ENCODE peak calls at places on chromosome 21, in nine cellular contexts. G is fibroblast of mammary gland, R is cardiac fibroblast, Y is fibroblast of lung, L is right lobe of liver, D is GM23248, I is cardiac muscle cell, O is transverse colon, H is left ventricle myocardium inferior. S is an unnamed sample.

GRCh38 chr21:25722631-25723030 is 12.1 kb downstream of the ATP5PF start:
- DNase-seq in H (no peak), L (no peak), D (no peak), R (no peak), Y (no peak), O (no peak), I (peak; percentile 28), G (no peak), S (no peak)

GRCh38 chr21:17270234-17270633 is 242.6 kb upstream of the CXADR start:
- DNase-seq in O (no peak), L (no peak), D (peak; percentile 78), G (peak; percentile 72), Y (peak; percentile 61), R (peak; percentile 80), I (peak; percentile 62), H (peak; percentile 20), S (no peak)

GRCh38 chr21:41233913-41234312 is 66.0 kb downstream of the BACE2 start:
- DNase-seq in R (no peak), H (no peak), D (no peak), L (no peak), O (no peak), Y (no peak), I (no peak), G (no peak), S (no peak)

GRCh38 chr21:18274370-18274769 is 29.7 kb downstream of the CHODL start:
- DNase-seq in G (no peak), Y (no peak), O (no peak), H (no peak), L (no peak), D (no peak), R (no peak), I (no peak), S (no peak)

GRCh38 chr21:24290151-24290833 is 1317.0 kb downstream of the MRPL39 start:
- DNase-seq in L (no peak), Y (no peak), G (no peak), D (no peak), I (no peak), O (no peak), R (no peak), H (no peak), S (peak; percentile 70)

GRCh38 chr21:46474365-46474764 is 15.7 kb downstream of the DIP2A start:
- DNase-seq in O (no peak), D (peak; percentile 23), Y (no peak), R (no peak), G (no peak), L (no peak), H (no peak), I (no peak), S (no peak)

GRCh38 chr21:14229399-14229798 is 13.4 kb downstream of the RBM11 start:
- DNase-seq in G (no peak), R (no peak), H (no peak), L (no peak), I (no peak), D (no peak), O (no peak), Y (no peak), S (no peak)

GRCh38 chr21:17454315-17455027 is 58.4 kb upstream of the CXADR start:
- DNase-seq in I (peak; percentile 41), L (no peak), R (peak; percentile 82), G (peak; percentile 93), D (peak; percentile 82), O (no peak), Y (peak; percentile 90), H (peak; percentile 20), S (peak; percentile 17)

GRCh38 chr21:45018131-45019075 is 56.0 kb upstream of the ADARB1 start:
- DNase-seq in O (peak; percentile 9), D (peak; percentile 68), I (no peak), H (peak; percentile 37), G (no peak), L (peak; percentile 17), Y (no peak), R (no peak), S (no peak)
- H3K4me3 ChIP-seq in O (peak overlapping the region; percentile 53), D (peak overlapping the region; percentile 69), I (peak overlapping the region; percentile 35), H (peak overlapping the region; percentile 67), G (peak overlapping the region; percentile 10), L (no peak overlapping the region), Y (peak overlapping the region; percentile 19), R (peak overlapping the region; percentile 35), S (no peak overlapping the region)

GRCh38 chr21:45440736-45441350 is 35.9 kb downstream of the COL18A1 start:
- DNase-seq in G (no peak), R (no peak), D (no peak), Y (no peak), I (no peak), O (no peak), L (peak; percentile 76), H (no peak), S (no peak)

GRCh38 chr21:45439171-45439872 is 34.4 kb downstream of the COL18A1 start:
- DNase-seq in R (peak; percentile 93), H (peak; percentile 86), Y (peak; percentile 83), O (peak; percentile 83), D (peak; percentile 86), G (peak; percentile 93), L (peak; percentile 84), I (peak; percentile 82), S (peak; percentile 80)

GRCh38 chr21:45439901-45440461 is 35.0 kb downstream of the COL18A1 start:
- DNase-seq in D (no peak), R (no peak), O (no peak), G (no peak), L (peak; percentile 27), Y (no peak), H (no peak), I (no peak), S (no peak)

GRCh38 chr21:45436371-45437040 is 31.5 kb downstream of the COL18A1 start:
- DNase-seq in H (no peak), G (no peak), Y (no peak), D (no peak), O (no peak), I (no peak), R (no peak), L (no peak), S (no peak)

DNA sequence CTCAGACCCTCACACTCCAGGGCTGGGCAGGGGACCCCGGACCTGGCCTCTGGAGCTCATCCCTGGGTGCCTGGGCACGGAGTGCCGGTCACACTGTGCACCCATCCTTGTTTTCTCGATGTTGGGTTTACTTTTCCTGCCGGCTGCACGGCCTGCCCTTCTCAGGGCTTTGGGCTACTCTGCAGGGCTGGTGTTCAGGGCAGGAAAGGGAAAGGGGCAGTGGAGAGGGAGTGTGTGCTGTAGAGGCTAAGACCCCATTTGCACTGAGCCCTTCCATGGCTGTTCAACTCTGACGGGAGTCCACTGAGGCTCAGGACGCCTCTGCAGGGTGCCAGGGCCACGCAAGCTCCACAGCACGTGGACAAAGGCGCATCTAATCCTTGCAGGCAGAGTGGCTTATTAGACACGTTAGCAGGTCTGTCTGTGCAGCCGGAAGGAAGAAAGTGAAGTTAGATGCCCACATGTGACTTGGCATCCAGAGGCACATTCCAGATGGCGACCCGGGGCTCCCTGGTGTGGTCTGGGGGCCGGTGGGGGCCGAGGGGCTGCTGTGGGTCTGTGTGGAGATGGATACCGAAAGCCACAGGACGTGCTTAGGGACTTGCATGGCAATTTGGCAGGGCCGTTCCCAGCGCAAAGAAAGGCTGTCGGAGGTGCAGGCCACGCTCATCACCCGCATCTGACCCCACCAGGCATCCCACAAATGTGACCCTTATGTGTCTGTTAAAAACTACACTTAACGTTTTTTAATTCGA is 33.6 kb downstream of the COL18A1 start:
- DNase-seq in L (peak; percentile 26), Y (no peak), O (no peak), H (no peak), I (no peak), D (no peak), R (no peak), G (no peak), S (no peak)
- H3K4me3 ChIP-seq in L (peak overlapping the region; percentile 48), Y (no peak overlapping the region), O (peak overlapping the region; percentile 41), H (peak overlapping the region; percentile 62), I (no peak overlapping the region), D (peak overlapping the region; percentile 72), R (no peak overlapping the region), G (peak overlapping the region; percentile 25), S (peak overlapping the region; percentile 46)

GRCh38 chr21:33116669-33117267 is 46.8 kb downstream of the OLIG1 start:
- DNase-seq in I (no peak), H (no peak), L (no peak), O (no peak), G (no peak), D (no peak), Y (no peak), R (no peak), S (peak; percentile 17)

GRCh38 chr21:33112670-33113596 is 43.0 kb downstream of the OLIG1 start:
- DNase-seq in D (no peak), I (no peak), O (no peak), L (no peak), H (no peak), Y (no peak), R (no peak), G (no peak), S (no peak)

GRCh38 chr21:33117268-33117888 is 47.4 kb downstream of the OLIG1 start:
- DNase-seq in R (no peak), L (no peak), O (no peak), Y (no peak), G (no peak), D (no peak), H (no peak), I (no peak), S (no peak)

GRCh38 chr21:33114276-33114675 is 44.3 kb downstream of the OLIG1 start:
- DNase-seq in L (no peak), D (no peak), R (no peak), I (no peak), O (no peak), H (no peak), G (no peak), Y (no peak), S (no peak)

GRCh38 chr21:33115586-33116541 is 45.9 kb downstream of the OLIG1 start:
- DNase-seq in R (no peak), H (no peak), D (no peak), I (no peak), L (no peak), Y (no peak), O (no peak), G (no peak), S (no peak)
- H3K4me3 ChIP-seq in R (no peak overlapping the region), H (no peak overlapping the region), D (no peak overlapping the region), I (no peak overlapping the region), L (no peak overlapping the region), Y (no peak overlapping the region), O (no peak overlapping the region), G (no peak overlapping the region), S (peak overlapping the region; percentile 5)

GRCh38 chr21:42735944-42736343 is 82.5 kb downstream of the PDE9A start:
- DNase-seq in R (no peak), L (no peak), Y (no peak), O (no peak), D (no peak), G (no peak), I (no peak), H (no peak), S (peak; percentile 14)

GRCh38 chr21:42739061-42739931 is 85.9 kb downstream of the PDE9A start:
- DNase-seq in Y (no peak), G (peak; percentile 71), D (peak; percentile 80), L (no peak), R (peak; percentile 17), O (peak; percentile 9), I (no peak), H (no peak), S (no peak)

GRCh38 chr21:42740405-42740909 is 87.0 kb downstream of the PDE9A start:
- DNase-seq in H (no peak), D (no peak), I (no peak), G (no peak), O (no peak), R (no peak), L (no peak), Y (no peak), S (no peak)

GRCh38 chr21:42736646-42737350 is 83.4 kb downstream of the PDE9A start:
- DNase-seq in I (no peak), G (no peak), D (no peak), L (no peak), R (no peak), O (no peak), H (no peak), Y (no peak), S (no peak)

DNA sequence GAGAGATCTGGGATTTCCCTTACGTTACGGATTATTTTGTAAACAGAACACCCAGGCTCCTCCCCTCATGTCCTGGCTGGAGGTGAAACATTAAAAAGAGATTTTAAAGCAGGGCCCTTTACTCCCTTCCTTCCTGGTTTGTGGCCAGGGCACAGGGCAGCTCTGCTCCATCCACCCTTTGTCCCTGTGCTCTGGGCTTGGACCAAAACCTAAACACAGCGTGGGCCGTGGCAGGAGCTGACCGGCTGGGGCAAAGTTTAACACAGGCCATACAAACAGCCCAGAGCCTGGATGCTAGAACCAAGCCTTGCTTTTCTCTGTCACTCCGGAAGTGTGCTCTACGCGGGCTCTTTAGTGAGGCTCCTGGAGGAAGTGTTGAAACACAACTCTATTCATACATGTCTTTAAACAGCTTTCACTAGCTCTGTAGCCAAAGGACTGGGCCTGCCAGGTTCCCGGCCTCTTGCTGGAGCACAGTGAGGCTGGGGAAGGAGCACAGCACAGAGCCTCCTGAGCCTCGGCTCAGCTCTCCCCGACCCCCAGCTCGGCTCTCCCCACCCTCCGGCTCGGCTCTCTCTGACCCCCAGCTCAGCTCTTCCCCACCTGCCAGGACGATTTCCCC is 84.7 kb downstream of the PDE9A start:
- DNase-seq in I (no peak), G (peak; percentile 40), H (peak; percentile 41), L (peak; percentile 88), D (no peak), Y (no peak), R (peak; percentile 39), O (peak; percentile 78), S (peak; percentile 60)
- H3K4me3 ChIP-seq in I (no peak overlapping the region), G (no peak overlapping the region), H (no peak overlapping the region), L (no peak overlapping the region), D (no peak overlapping the region), Y (no peak overlapping the region), R (no peak overlapping the region), O (no peak overlapping the region), S (peak overlapping the region; percentile 43)